ENCODE peak calls at places on chromosome 2, in nine cellular contexts. One of them, this sample, is unnamed.

GRCh38 chr2:220779918-220780317 is 792.2 kb downstream of the EPHA4 start:
- DNase-seq in AG04450: peak; percentile 74
- DNase-seq in breast epithelium: no peak
- DNase-seq in neural progenitor cell: no peak
- DNase-seq in endothelial cell of umbilical vein: no peak
- DNase-seq in left lung: no peak
- DNase-seq in substantia nigra: no peak
- DNase-seq in transverse colon: no peak
- DNase-seq in coronary artery: no peak
- DNase-seq in this sample: no peak

GRCh38 chr2:182625814-182626213 is 90.2 kb upstream of the DNAJC10 start:
- DNase-seq in AG04450: no peak
- DNase-seq in breast epithelium: no peak
- DNase-seq in neural progenitor cell: no peak
- DNase-seq in endothelial cell of umbilical vein: no peak
- DNase-seq in left lung: no peak
- DNase-seq in substantia nigra: no peak
- DNase-seq in transverse colon: no peak
- DNase-seq in coronary artery: no peak
- DNase-seq in this sample: no peak

GRCh38 chr2:179460530-179460929 is 195.9 kb upstream of the SESTD1 start:
- DNase-seq in AG04450: peak; percentile 68
- DNase-seq in breast epithelium: no peak
- DNase-seq in neural progenitor cell: no peak
- DNase-seq in endothelial cell of umbilical vein: peak; percentile 69
- DNase-seq in left lung: no peak
- DNase-seq in substantia nigra: no peak
- DNase-seq in transverse colon: no peak
- DNase-seq in coronary artery: no peak
- DNase-seq in this sample: no peak

GRCh38 chr2:86675104-86675503 is 45.0 kb upstream of the RMND5A start:
- DNase-seq in AG04450: no peak
- DNase-seq in breast epithelium: no peak
- DNase-seq in neural progenitor cell: no peak
- DNase-seq in endothelial cell of umbilical vein: no peak
- DNase-seq in left lung: no peak
- DNase-seq in substantia nigra: no peak
- DNase-seq in transverse colon: no peak
- DNase-seq in coronary artery: no peak
- DNase-seq in this sample: no peak

GRCh38 chr2:19120941-19121750 is 237.3 kb downstream of the OSR1 start:
- DNase-seq in AG04450: no peak
- DNase-seq in breast epithelium: peak; percentile 91
- DNase-seq in neural progenitor cell: no peak
- DNase-seq in endothelial cell of umbilical vein: no peak
- DNase-seq in left lung: no peak
- DNase-seq in substantia nigra: peak; percentile 72
- DNase-seq in transverse colon: no peak
- DNase-seq in coronary artery: no peak
- DNase-seq in this sample: no peak

GRCh38 chr2:33322099-33322498 is 154.3 kb upstream of the RASGRP3 start:
- DNase-seq in AG04450: peak; percentile 78
- DNase-seq in breast epithelium: no peak
- DNase-seq in neural progenitor cell: no peak
- DNase-seq in endothelial cell of umbilical vein: peak; percentile 90
- DNase-seq in left lung: no peak
- DNase-seq in substantia nigra: no peak
- DNase-seq in transverse colon: no peak
- DNase-seq in coronary artery: no peak
- DNase-seq in this sample: no peak

GRCh38 chr2:238060096-238060541 is 682 bp upstream of the SCLY start:
- DNase-seq in AG04450: no peak
- DNase-seq in breast epithelium: no peak
- DNase-seq in neural progenitor cell: no peak
- DNase-seq in endothelial cell of umbilical vein: no peak
- DNase-seq in left lung: no peak
- DNase-seq in substantia nigra: no peak
- DNase-seq in transverse colon: no peak
- DNase-seq in coronary artery: no peak
- DNase-seq in this sample: no peak

GRCh38 chr2:110126086-110126773 is 10.6 kb upstream of the MALL start:
- DNase-seq in AG04450: no peak
- DNase-seq in breast epithelium: no peak
- DNase-seq in neural progenitor cell: no peak
- DNase-seq in endothelial cell of umbilical vein: no peak
- DNase-seq in left lung: no peak
- DNase-seq in substantia nigra: no peak
- DNase-seq in transverse colon: no peak
- DNase-seq in coronary artery: no peak
- DNase-seq in this sample: no peak

GRCh38 chr2:100580474-100581264 is 17.9 kb downstream of the PDCL3 start:
- DNase-seq in AG04450: no peak
- DNase-seq in breast epithelium: no peak
- DNase-seq in neural progenitor cell: no peak
- DNase-seq in endothelial cell of umbilical vein: peak; percentile 28
- DNase-seq in left lung: peak; percentile 74
- DNase-seq in substantia nigra: peak; percentile 53
- DNase-seq in transverse colon: peak; percentile 40
- DNase-seq in coronary artery: no peak
- DNase-seq in this sample: no peak

GRCh38 chr2:59912076-59912475 is 641.4 kb downstream of the BCL11A start:
- DNase-seq in AG04450: no peak
- DNase-seq in breast epithelium: no peak
- DNase-seq in neural progenitor cell: no peak
- DNase-seq in endothelial cell of umbilical vein: no peak
- DNase-seq in left lung: no peak
- DNase-seq in substantia nigra: no peak
- DNase-seq in transverse colon: no peak
- DNase-seq in coronary artery: no peak
- DNase-seq in this sample: no peak

GRCh38 chr2:203484266-203485112 is 50.6 kb downstream of the RAPH1 start:
- DNase-seq in AG04450: no peak
- DNase-seq in breast epithelium: no peak
- DNase-seq in neural progenitor cell: peak; percentile 50
- DNase-seq in endothelial cell of umbilical vein: peak; percentile 45
- DNase-seq in left lung: no peak
- DNase-seq in substantia nigra: peak; percentile 34
- DNase-seq in transverse colon: peak; percentile 38
- DNase-seq in coronary artery: no peak
- DNase-seq in this sample: peak; percentile 14

DNA sequence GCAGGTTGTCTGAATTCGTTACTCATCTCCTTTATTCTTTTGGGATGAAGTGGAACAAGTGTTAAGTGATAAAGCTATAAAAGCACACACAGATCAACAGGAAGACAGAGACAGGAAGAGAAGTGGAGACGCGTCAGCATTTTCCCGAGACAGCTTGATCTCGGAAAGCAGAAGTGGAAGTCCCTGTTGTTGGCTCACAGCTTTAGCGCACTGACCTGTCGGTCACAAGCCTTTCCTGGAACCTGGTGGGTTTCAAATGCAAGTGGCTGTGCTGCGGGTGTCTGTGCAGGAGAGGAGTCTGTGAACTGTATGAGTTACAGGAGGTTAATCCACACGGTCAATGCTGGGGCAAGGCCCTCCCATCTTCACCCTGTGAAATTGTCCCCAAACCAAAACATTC is 116.6 kb upstream of the PELI1 start:
- DNase-seq in AG04450: no peak
- DNase-seq in breast epithelium: peak; percentile 37
- DNase-seq in neural progenitor cell: peak; percentile 13
- DNase-seq in endothelial cell of umbilical vein: peak; percentile 82
- DNase-seq in left lung: peak; percentile 81
- DNase-seq in substantia nigra: peak; percentile 25
- DNase-seq in transverse colon: peak; percentile 71
- DNase-seq in coronary artery: no peak
- DNase-seq in this sample: peak; percentile 33
- H3K27ac ChIP-seq in AG04450: no peak overlapping the region
- H3K27ac ChIP-seq in breast epithelium: peak overlapping the region; percentile 30
- H3K27ac ChIP-seq in neural progenitor cell: no peak overlapping the region
- H3K27ac ChIP-seq in endothelial cell of umbilical vein: peak overlapping the region; percentile 99
- H3K27ac ChIP-seq in left lung: peak overlapping the region; percentile 72
- H3K27ac ChIP-seq in substantia nigra: peak overlapping the region; percentile 52
- H3K27ac ChIP-seq in transverse colon: peak overlapping the region; percentile 43
- H3K27ac ChIP-seq in coronary artery: peak overlapping the region; percentile 25
- H3K27ac ChIP-seq in this sample: peak overlapping the region; percentile 24

GRCh38 chr2:134299334-134299733 is 45.5 kb downstream of the MGAT5 start:
- DNase-seq in AG04450: no peak
- DNase-seq in breast epithelium: no peak
- DNase-seq in neural progenitor cell: no peak
- DNase-seq in endothelial cell of umbilical vein: no peak
- DNase-seq in left lung: no peak
- DNase-seq in substantia nigra: no peak
- DNase-seq in transverse colon: no peak
- DNase-seq in coronary artery: no peak
- DNase-seq in this sample: no peak

GRCh38 chr2:134304726-134305509 is 51.0 kb downstream of the MGAT5 start:
- DNase-seq in AG04450: no peak
- DNase-seq in breast epithelium: peak; percentile 24
- DNase-seq in neural progenitor cell: no peak
- DNase-seq in endothelial cell of umbilical vein: no peak
- DNase-seq in left lung: no peak
- DNase-seq in substantia nigra: no peak
- DNase-seq in transverse colon: no peak
- DNase-seq in coronary artery: no peak
- DNase-seq in this sample: no peak

GRCh38 chr2:134306521-134306920 is 52.6 kb downstream of the MGAT5 start:
- DNase-seq in AG04450: no peak
- DNase-seq in breast epithelium: no peak
- DNase-seq in neural progenitor cell: no peak
- DNase-seq in endothelial cell of umbilical vein: no peak
- DNase-seq in left lung: no peak
- DNase-seq in substantia nigra: no peak
- DNase-seq in transverse colon: no peak
- DNase-seq in coronary artery: no peak
- DNase-seq in this sample: no peak

GRCh38 chr2:134300585-134300984 is 46.7 kb downstream of the MGAT5 start:
- DNase-seq in AG04450: no peak
- DNase-seq in breast epithelium: no peak
- DNase-seq in neural progenitor cell: no peak
- DNase-seq in endothelial cell of umbilical vein: peak; percentile 11
- DNase-seq in left lung: no peak
- DNase-seq in substantia nigra: no peak
- DNase-seq in transverse colon: no peak
- DNase-seq in coronary artery: no peak
- DNase-seq in this sample: no peak

DNA sequence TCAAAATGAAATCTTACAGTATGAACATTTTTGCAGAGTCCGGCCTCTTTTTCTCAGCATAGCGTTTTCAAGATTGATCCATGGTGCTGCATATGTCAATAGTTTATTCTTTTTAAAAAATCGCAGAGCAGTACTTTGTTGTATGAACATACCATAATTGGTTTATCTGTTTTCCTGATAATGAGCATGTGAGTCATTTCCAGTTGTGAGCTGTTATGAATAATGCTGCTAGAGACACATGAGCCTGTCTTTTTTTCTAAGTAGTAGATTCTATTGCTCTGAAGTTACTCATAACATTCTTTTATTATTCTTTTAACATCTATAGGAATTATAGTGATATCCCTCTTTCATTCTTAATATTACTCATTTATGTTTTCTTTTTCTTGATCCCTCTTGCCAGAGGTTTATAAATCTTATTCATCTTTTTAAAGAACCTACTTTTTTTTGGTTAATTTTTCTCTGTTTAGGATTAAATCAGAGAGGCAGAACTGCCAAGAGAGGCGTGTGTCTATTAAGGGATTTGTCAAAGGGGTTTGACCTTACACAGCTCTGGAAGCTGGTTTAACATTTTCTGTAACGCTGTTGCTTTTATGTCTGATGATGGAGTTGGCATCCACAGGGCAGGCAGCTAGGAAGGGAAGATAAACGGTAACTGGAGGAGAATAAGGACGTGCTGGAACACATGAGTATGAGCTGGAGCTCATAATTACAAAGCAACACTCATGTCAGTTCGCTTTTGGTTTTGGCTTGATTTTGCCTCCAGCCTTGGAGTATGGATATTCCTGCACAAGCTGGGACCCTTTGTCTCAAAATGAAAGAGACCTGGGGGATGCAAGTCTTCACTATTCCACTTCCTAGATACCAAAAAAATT is 47.5 kb downstream of the MGAT5 start:
- DNase-seq in AG04450: no peak
- DNase-seq in breast epithelium: no peak
- DNase-seq in neural progenitor cell: no peak
- DNase-seq in endothelial cell of umbilical vein: peak; percentile 81
- DNase-seq in left lung: no peak
- DNase-seq in substantia nigra: no peak
- DNase-seq in transverse colon: no peak
- DNase-seq in coronary artery: no peak
- DNase-seq in this sample: no peak
- H3K27ac ChIP-seq in AG04450: no peak overlapping the region
- H3K27ac ChIP-seq in breast epithelium: no peak overlapping the region
- H3K27ac ChIP-seq in neural progenitor cell: no peak overlapping the region
- H3K27ac ChIP-seq in endothelial cell of umbilical vein: peak overlapping the region; percentile 78
- H3K27ac ChIP-seq in left lung: peak overlapping the region; percentile 5
- H3K27ac ChIP-seq in substantia nigra: no peak overlapping the region
- H3K27ac ChIP-seq in transverse colon: no peak overlapping the region
- H3K27ac ChIP-seq in coronary artery: no peak overlapping the region
- H3K27ac ChIP-seq in this sample: no peak overlapping the region

DNA sequence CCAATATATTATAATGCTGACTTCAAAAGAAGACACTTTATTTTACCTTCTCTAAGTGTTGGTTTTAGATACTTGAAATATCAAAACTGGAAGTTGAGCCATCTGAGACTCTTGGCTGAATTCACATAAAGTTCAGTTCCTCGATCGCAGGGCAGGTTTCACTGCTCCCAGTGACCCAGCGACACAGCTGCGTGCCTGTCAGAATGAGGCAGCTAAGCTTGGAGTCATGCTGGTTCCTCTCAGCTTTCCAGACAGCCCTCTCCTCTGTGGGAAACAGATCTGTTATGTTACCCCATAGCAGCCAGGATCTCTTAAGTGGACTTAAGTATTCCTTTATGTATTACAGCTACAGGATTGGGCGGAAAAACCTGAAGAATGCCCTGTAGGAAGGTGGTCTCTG is 142.8 kb upstream of the ALPP start:
- DNase-seq in AG04450: no peak
- DNase-seq in breast epithelium: no peak
- DNase-seq in neural progenitor cell: peak; percentile 70
- DNase-seq in endothelial cell of umbilical vein: no peak
- DNase-seq in left lung: no peak
- DNase-seq in substantia nigra: no peak
- DNase-seq in transverse colon: no peak
- DNase-seq in coronary artery: no peak
- DNase-seq in this sample: no peak
- H3K27ac ChIP-seq in AG04450: no peak overlapping the region
- H3K27ac ChIP-seq in breast epithelium: no peak overlapping the region
- H3K27ac ChIP-seq in neural progenitor cell: no peak overlapping the region
- H3K27ac ChIP-seq in endothelial cell of umbilical vein: no peak overlapping the region
- H3K27ac ChIP-seq in left lung: no peak overlapping the region
- H3K27ac ChIP-seq in substantia nigra: no peak overlapping the region
- H3K27ac ChIP-seq in transverse colon: no peak overlapping the region
- H3K27ac ChIP-seq in coronary artery: no peak overlapping the region
- H3K27ac ChIP-seq in this sample: no peak overlapping the region

GRCh38 chr2:166167451-166167850 is 39.6 kb upstream of the SCN1A start:
- DNase-seq in AG04450: no peak
- DNase-seq in breast epithelium: no peak
- DNase-seq in neural progenitor cell: peak; percentile 29
- DNase-seq in endothelial cell of umbilical vein: no peak
- DNase-seq in left lung: no peak
- DNase-seq in substantia nigra: no peak
- DNase-seq in transverse colon: no peak
- DNase-seq in coronary artery: no peak
- DNase-seq in this sample: no peak

GRCh38 chr2:166158546-166158945 is 30.7 kb upstream of the SCN1A start:
- DNase-seq in AG04450: no peak
- DNase-seq in breast epithelium: no peak
- DNase-seq in neural progenitor cell: no peak
- DNase-seq in endothelial cell of umbilical vein: no peak
- DNase-seq in left lung: no peak
- DNase-seq in substantia nigra: no peak
- DNase-seq in transverse colon: no peak
- DNase-seq in coronary artery: no peak
- DNase-seq in this sample: no peak

GRCh38 chr2:166163775-166164174 is 36.0 kb upstream of the SCN1A start:
- DNase-seq in AG04450: no peak
- DNase-seq in breast epithelium: no peak
- DNase-seq in neural progenitor cell: no peak
- DNase-seq in endothelial cell of umbilical vein: no peak
- DNase-seq in left lung: no peak
- DNase-seq in substantia nigra: no peak
- DNase-seq in transverse colon: no peak
- DNase-seq in coronary artery: no peak
- DNase-seq in this sample: no peak
- H3K27ac ChIP-seq in AG04450: no peak overlapping the region
- H3K27ac ChIP-seq in breast epithelium: no peak overlapping the region
- H3K27ac ChIP-seq in neural progenitor cell: no peak overlapping the region
- H3K27ac ChIP-seq in endothelial cell of umbilical vein: no peak overlapping the region
- H3K27ac ChIP-seq in left lung: peak overlapping the region; percentile 41
- H3K27ac ChIP-seq in substantia nigra: no peak overlapping the region
- H3K27ac ChIP-seq in transverse colon: no peak overlapping the region
- H3K27ac ChIP-seq in coronary artery: no peak overlapping the region
- H3K27ac ChIP-seq in this sample: no peak overlapping the region

This sample was measured in caudate nucleus.